ENCODE peak calls at places on chromosomes 11 and 22, in six cellular contexts. One of them, this sample, is unnamed.

GRCh38 chr22:17706451-17706900 is 67.8 kb downstream of the BID start:
- DNase-seq in Peyer's patch: no peak
- DNase-seq in brain microvascular endothelial cell: peak; percentile 95
- DNase-seq in tibial nerve: peak; percentile 26
- DNase-seq in left ventricle myocardium inferior: no peak
- DNase-seq in mucosa of descending colon: no peak
- DNase-seq in this sample: peak; percentile 99

GRCh38 chr11:83569134-83569805 is 283.1 kb upstream of the CCDC90B start:
- DNase-seq in tibial nerve: no peak
- DNase-seq in left ventricle myocardium inferior: no peak
- DNase-seq in brain microvascular endothelial cell: no peak
- DNase-seq in Peyer's patch: no peak
- DNase-seq in mucosa of descending colon: no peak
- DNase-seq in this sample: no peak

GRCh38 chr11:43969543-43969942 is 27.1 kb downstream of the C11orf96 start:
- DNase-seq in tibial nerve: no peak
- DNase-seq in brain microvascular endothelial cell: peak; percentile 32
- DNase-seq in mucosa of descending colon: no peak
- DNase-seq in left ventricle myocardium inferior: peak; percentile 55
- DNase-seq in Peyer's patch: no peak
- DNase-seq in this sample: peak; percentile 63

GRCh38 chr11:108221981-108222685 is at the start of gene NPAT:
- DNase-seq in brain microvascular endothelial cell: no peak
- DNase-seq in left ventricle myocardium inferior: no peak
- DNase-seq in Peyer's patch: no peak
- DNase-seq in tibial nerve: no peak
- DNase-seq in mucosa of descending colon: no peak
- DNase-seq in this sample: no peak

GRCh38 chr22:20219667-20220628 is 48.2 kb downstream of the RTN4R start:
- DNase-seq in Peyer's patch: no peak
- DNase-seq in tibial nerve: no peak
- DNase-seq in mucosa of descending colon: no peak
- DNase-seq in left ventricle myocardium inferior: no peak
- DNase-seq in brain microvascular endothelial cell: no peak
- DNase-seq in this sample: no peak

GRCh38 chr11:36034572-36035331 is 90.9 kb downstream of the LDLRAD3 start:
- DNase-seq in brain microvascular endothelial cell: peak; percentile 64
- DNase-seq in Peyer's patch: no peak
- DNase-seq in tibial nerve: no peak
- DNase-seq in left ventricle myocardium inferior: no peak
- DNase-seq in mucosa of descending colon: no peak
- DNase-seq in this sample: peak; percentile 86

GRCh38 chr11:62171261-62171723 is 18.7 kb upstream of the SCGB1D1 start:
- DNase-seq in Peyer's patch: no peak
- DNase-seq in tibial nerve: peak; percentile 78
- DNase-seq in mucosa of descending colon: no peak
- DNase-seq in left ventricle myocardium inferior: peak; percentile 58
- DNase-seq in brain microvascular endothelial cell: peak; percentile 81
- DNase-seq in this sample: peak; percentile 88

GRCh38 chr11:23010790-23011340 is 150.6 kb upstream of the CCDC179 start:
- DNase-seq in tibial nerve: no peak
- DNase-seq in brain microvascular endothelial cell: no peak
- DNase-seq in Peyer's patch: no peak
- DNase-seq in left ventricle myocardium inferior: no peak
- DNase-seq in mucosa of descending colon: no peak
- DNase-seq in this sample: no peak

GRCh38 chr22:44126807-44127206 is 53.9 kb upstream of the PARVG start:
- DNase-seq in brain microvascular endothelial cell: no peak
- DNase-seq in Peyer's patch: no peak
- DNase-seq in tibial nerve: no peak
- DNase-seq in left ventricle myocardium inferior: no peak
- DNase-seq in mucosa of descending colon: no peak
- DNase-seq in this sample: no peak

GRCh38 chr11:131606936-131607335 is 236.5 kb downstream of the NTM start:
- DNase-seq in mucosa of descending colon: no peak
- DNase-seq in tibial nerve: no peak
- DNase-seq in Peyer's patch: no peak
- DNase-seq in left ventricle myocardium inferior: no peak
- DNase-seq in brain microvascular endothelial cell: no peak
- DNase-seq in this sample: peak; percentile 24

GRCh38 chr11:45374632-45375031 is 88.5 kb upstream of the SYT13 start:
- DNase-seq in Peyer's patch: no peak
- DNase-seq in left ventricle myocardium inferior: no peak
- DNase-seq in mucosa of descending colon: no peak
- DNase-seq in tibial nerve: no peak
- DNase-seq in brain microvascular endothelial cell: no peak
- DNase-seq in this sample: no peak

GRCh38 chr11:69797156-69797555 is 22.0 kb upstream of the FGF4 start:
- DNase-seq in tibial nerve: no peak
- DNase-seq in Peyer's patch: no peak
- DNase-seq in mucosa of descending colon: no peak
- DNase-seq in left ventricle myocardium inferior: no peak
- DNase-seq in brain microvascular endothelial cell: no peak
- DNase-seq in this sample: no peak

GRCh38 chr22:42625416-42625815 is 10.7 kb upstream of the POLDIP3 start:
- DNase-seq in Peyer's patch: no peak
- DNase-seq in brain microvascular endothelial cell: no peak
- DNase-seq in left ventricle myocardium inferior: no peak
- DNase-seq in tibial nerve: no peak
- DNase-seq in mucosa of descending colon: no peak
- DNase-seq in this sample: no peak

GRCh38 chr11:5522308-5522707 is 5.8 kb upstream of the UBQLNL start:
- DNase-seq in mucosa of descending colon: no peak
- DNase-seq in brain microvascular endothelial cell: no peak
- DNase-seq in left ventricle myocardium inferior: no peak
- DNase-seq in Peyer's patch: no peak
- DNase-seq in tibial nerve: no peak
- DNase-seq in this sample: no peak

GRCh38 chr11:1546077-1546535 is 26.0 kb downstream of the DUSP8 start:
- DNase-seq in Peyer's patch: peak; percentile 76
- DNase-seq in brain microvascular endothelial cell: no peak
- DNase-seq in tibial nerve: no peak
- DNase-seq in mucosa of descending colon: peak; percentile 87
- DNase-seq in left ventricle myocardium inferior: no peak
- DNase-seq in this sample: no peak

GRCh38 chr22:22691716-22692701 is 47.6 kb downstream of the GGTLC2 start:
- DNase-seq in Peyer's patch: no peak
- DNase-seq in brain microvascular endothelial cell: no peak
- DNase-seq in left ventricle myocardium inferior: no peak
- DNase-seq in mucosa of descending colon: no peak
- DNase-seq in tibial nerve: no peak
- DNase-seq in this sample: peak; percentile 43

GRCh38 chr11:69985331-69985653 is 92.8 kb upstream of the ANO1 start:
- DNase-seq in mucosa of descending colon: no peak
- DNase-seq in tibial nerve: no peak
- DNase-seq in brain microvascular endothelial cell: no peak
- DNase-seq in left ventricle myocardium inferior: no peak
- DNase-seq in Peyer's patch: no peak
- DNase-seq in this sample: no peak

GRCh38 chr11:44066732-44067131 is 662 bp downstream of the ACCS start:
- DNase-seq in brain microvascular endothelial cell: peak; percentile 38
- DNase-seq in Peyer's patch: peak; percentile 53
- DNase-seq in left ventricle myocardium inferior: no peak
- DNase-seq in mucosa of descending colon: no peak
- DNase-seq in tibial nerve: no peak
- DNase-seq in this sample: peak; percentile 84

GRCh38 chr11:72119188-72119587 is 6.7 kb upstream of the ANAPC15 start:
- DNase-seq in brain microvascular endothelial cell: no peak
- DNase-seq in mucosa of descending colon: no peak
- DNase-seq in tibial nerve: no peak
- DNase-seq in Peyer's patch: no peak
- DNase-seq in left ventricle myocardium inferior: no peak
- DNase-seq in this sample: no peak

GRCh38 chr11:14894657-14895598 is 2.9 kb upstream of the CYP2R1 start:
- DNase-seq in mucosa of descending colon: peak; percentile 58
- DNase-seq in Peyer's patch: no peak
- DNase-seq in left ventricle myocardium inferior: peak; percentile 30
- DNase-seq in tibial nerve: no peak
- DNase-seq in brain microvascular endothelial cell: no peak
- DNase-seq in this sample: peak; percentile 73

GRCh38 chr11:19419021-19419750 is 178.4 kb upstream of the E2F8 start:
- DNase-seq in left ventricle myocardium inferior: no peak
- DNase-seq in Peyer's patch: no peak
- DNase-seq in mucosa of descending colon: no peak
- DNase-seq in brain microvascular endothelial cell: peak; percentile 14
- DNase-seq in tibial nerve: no peak
- DNase-seq in this sample: peak; percentile 88

GRCh38 chr22:31637375-31637937 is 24.6 kb downstream of the PISD start:
- DNase-seq in brain microvascular endothelial cell: no peak
- DNase-seq in Peyer's patch: no peak
- DNase-seq in mucosa of descending colon: peak; percentile 69
- DNase-seq in tibial nerve: no peak
- DNase-seq in left ventricle myocardium inferior: peak; percentile 40
- DNase-seq in this sample: no peak

GRCh38 chr11:126993599-126993998 is 7.0 kb downstream of the KIRREL3 start:
- DNase-seq in tibial nerve: no peak
- DNase-seq in brain microvascular endothelial cell: no peak
- DNase-seq in left ventricle myocardium inferior: no peak
- DNase-seq in Peyer's patch: no peak
- DNase-seq in mucosa of descending colon: no peak
- DNase-seq in this sample: no peak

GRCh38 chr11:59923813-59924212 is 14.4 kb upstream of the OOSP1 start:
- DNase-seq in brain microvascular endothelial cell: no peak
- DNase-seq in left ventricle myocardium inferior: no peak
- DNase-seq in tibial nerve: no peak
- DNase-seq in Peyer's patch: no peak
- DNase-seq in mucosa of descending colon: no peak
- DNase-seq in this sample: peak; percentile 3

GRCh38 chr11:44484211-44484610 is 81.3 kb upstream of the CD82 start:
- DNase-seq in left ventricle myocardium inferior: no peak
- DNase-seq in tibial nerve: no peak
- DNase-seq in brain microvascular endothelial cell: no peak
- DNase-seq in Peyer's patch: no peak
- DNase-seq in mucosa of descending colon: no peak
- DNase-seq in this sample: peak; percentile 33

GRCh38 chr11:30984827-30985226 is 384.7 kb downstream of the DCDC1 start:
- DNase-seq in tibial nerve: no peak
- DNase-seq in brain microvascular endothelial cell: no peak
- DNase-seq in mucosa of descending colon: no peak
- DNase-seq in left ventricle myocardium inferior: no peak
- DNase-seq in Peyer's patch: no peak
- DNase-seq in this sample: peak; percentile 30

GRCh38 chr11:1570896-1571759 is 943 bp downstream of the DUSP8 start:
- DNase-seq in left ventricle myocardium inferior: no peak
- DNase-seq in mucosa of descending colon: peak; percentile 68
- DNase-seq in tibial nerve: no peak
- DNase-seq in Peyer's patch: peak; percentile 59
- DNase-seq in brain microvascular endothelial cell: no peak
- DNase-seq in this sample: peak; percentile 5

GRCh38 chr11:18599739-18600230 is at the start of gene MISFA:
- DNase-seq in tibial nerve: no peak
- DNase-seq in Peyer's patch: no peak
- DNase-seq in left ventricle myocardium inferior: no peak
- DNase-seq in brain microvascular endothelial cell: no peak
- DNase-seq in mucosa of descending colon: no peak
- DNase-seq in this sample: no peak

GRCh38 chr11:34650528-34650927 is 29.6 kb downstream of the EHF start:
- DNase-seq in left ventricle myocardium inferior: no peak
- DNase-seq in tibial nerve: no peak
- DNase-seq in Peyer's patch: no peak
- DNase-seq in mucosa of descending colon: no peak
- DNase-seq in brain microvascular endothelial cell: no peak
- DNase-seq in this sample: peak; percentile 84

GRCh38 chr11:85826096-85826855 is 15.3 kb upstream of the SYTL2 start:
- DNase-seq in left ventricle myocardium inferior: peak; percentile 24
- DNase-seq in mucosa of descending colon: peak; percentile 55
- DNase-seq in brain microvascular endothelial cell: peak; percentile 40
- DNase-seq in tibial nerve: no peak
- DNase-seq in Peyer's patch: no peak
- DNase-seq in this sample: peak; percentile 55
- TF ChIP-seq CTCF in left ventricle myocardium inferior: peak; percentile 69
- TF ChIP-seq CTCF in mucosa of descending colon: peak; percentile 38
- TF ChIP-seq CTCF in brain microvascular endothelial cell: peak; percentile 81
- TF ChIP-seq CTCF in tibial nerve: peak; percentile 34
- TF ChIP-seq CTCF in Peyer's patch: no peak
- TF ChIP-seq CTCF in this sample: peak; percentile 79

GRCh38 chr22:33922268-33922667 is 2.0 kb upstream of the LARGE1 start:
- DNase-seq in Peyer's patch: peak; percentile 67
- DNase-seq in tibial nerve: no peak
- DNase-seq in mucosa of descending colon: no peak
- DNase-seq in left ventricle myocardium inferior: peak; percentile 25
- DNase-seq in brain microvascular endothelial cell: peak; percentile 21
- DNase-seq in this sample: peak; percentile 35

GRCh38 chr22:33921576-33922181 is 1.4 kb upstream of the LARGE1 start:
- DNase-seq in brain microvascular endothelial cell: peak; percentile 44
- DNase-seq in tibial nerve: peak; percentile 33
- DNase-seq in mucosa of descending colon: peak; percentile 69
- DNase-seq in Peyer's patch: peak; percentile 73
- DNase-seq in left ventricle myocardium inferior: peak; percentile 68
- DNase-seq in this sample: peak; percentile 57

GRCh38 chr22:33923033-33923432 is 2.8 kb upstream of the LARGE1 start:
- DNase-seq in mucosa of descending colon: no peak
- DNase-seq in Peyer's patch: no peak
- DNase-seq in brain microvascular endothelial cell: no peak
- DNase-seq in tibial nerve: no peak
- DNase-seq in left ventricle myocardium inferior: no peak
- DNase-seq in this sample: peak; percentile 48

GRCh38 chr22:33925194-33925593 is 4.9 kb upstream of the LARGE1 start:
- DNase-seq in left ventricle myocardium inferior: no peak
- DNase-seq in Peyer's patch: no peak
- DNase-seq in mucosa of descending colon: no peak
- DNase-seq in brain microvascular endothelial cell: no peak
- DNase-seq in tibial nerve: no peak
- DNase-seq in this sample: no peak

GRCh38 chr22:33923660-33924246 is 3.5 kb upstream of the LARGE1 start:
- DNase-seq in brain microvascular endothelial cell: peak; percentile 62
- DNase-seq in tibial nerve: peak; percentile 33
- DNase-seq in left ventricle myocardium inferior: no peak
- DNase-seq in Peyer's patch: no peak
- DNase-seq in mucosa of descending colon: no peak
- DNase-seq in this sample: peak; percentile 85
- H3K4me3 ChIP-seq in brain microvascular endothelial cell: no peak overlapping the region
- H3K4me3 ChIP-seq in tibial nerve: no peak overlapping the region
- H3K4me3 ChIP-seq in left ventricle myocardium inferior: peak overlapping the region; percentile 89
- H3K4me3 ChIP-seq in Peyer's patch: no peak overlapping the region
- H3K4me3 ChIP-seq in mucosa of descending colon: no peak overlapping the region
- H3K4me3 ChIP-seq in this sample: no peak overlapping the region

GRCh38 chr11:57467508-57468157 is 7.3 kb downstream of the RTN4RL2 start:
- DNase-seq in tibial nerve: no peak
- DNase-seq in mucosa of descending colon: peak; percentile 45
- DNase-seq in left ventricle myocardium inferior: no peak
- DNase-seq in brain microvascular endothelial cell: no peak
- DNase-seq in Peyer's patch: no peak
- DNase-seq in this sample: no peak
- TF ChIP-seq CTCF in tibial nerve: no peak
- TF ChIP-seq CTCF in mucosa of descending colon: no peak
- TF ChIP-seq CTCF in left ventricle myocardium inferior: no peak
- TF ChIP-seq CTCF in brain microvascular endothelial cell: no peak
- TF ChIP-seq CTCF in Peyer's patch: no peak
- TF ChIP-seq CTCF in this sample: no peak

DNA sequence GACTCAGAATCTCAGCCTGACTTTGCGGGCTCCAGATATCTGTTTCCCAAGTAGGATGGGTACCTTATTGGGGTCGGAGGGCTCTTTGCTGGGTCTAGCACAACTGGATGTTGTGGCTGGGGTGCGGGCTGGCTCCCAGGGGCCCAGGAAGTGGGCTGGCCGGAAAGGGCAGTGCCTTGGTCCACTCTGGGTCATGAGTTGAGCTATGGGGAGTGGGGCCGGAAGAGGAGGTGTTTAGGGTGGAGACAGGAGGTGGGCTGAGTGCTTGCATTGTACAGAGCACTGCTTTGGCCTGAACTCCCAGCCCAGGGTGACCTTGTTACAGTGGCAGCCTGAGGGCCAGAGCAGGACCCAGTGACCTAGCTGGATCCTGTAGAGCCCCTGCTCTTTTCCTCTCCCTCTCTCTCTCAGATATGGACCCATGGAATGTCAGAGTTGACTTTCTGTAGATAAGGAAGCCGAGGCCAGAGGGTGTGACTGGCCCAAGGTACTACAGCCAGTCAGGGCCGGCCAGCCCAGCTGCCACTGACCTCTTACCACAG is 13.2 kb downstream of the PHLDB1 start:
- DNase-seq in tibial nerve: no peak
- DNase-seq in brain microvascular endothelial cell: no peak
- DNase-seq in mucosa of descending colon: peak; percentile 43
- DNase-seq in Peyer's patch: peak; percentile 36
- DNase-seq in left ventricle myocardium inferior: peak; percentile 53
- DNase-seq in this sample: no peak
- H3K4me3 ChIP-seq in tibial nerve: peak overlapping the region; percentile 43
- H3K4me3 ChIP-seq in brain microvascular endothelial cell: peak overlapping the region; percentile 76
- H3K4me3 ChIP-seq in mucosa of descending colon: no peak overlapping the region
- H3K4me3 ChIP-seq in Peyer's patch: peak overlapping the region; percentile 53
- H3K4me3 ChIP-seq in left ventricle myocardium inferior: peak overlapping the region; percentile 72
- H3K4me3 ChIP-seq in this sample: peak overlapping the region; percentile 69